ENCODE peak calls at places on chromosomes 11 and 22, in nine cellular contexts. X is cardiac muscle cell; V is heart left ventricle; P is heart right ventricle; Y is thoracic aorta; A is CD8-positive, alpha-beta T cell; O is tibial artery; I is left lung; G is endothelial cell of umbilical vein. L is an unnamed sample.

GRCh38 chr22:28229566-28230483 is 310.8 kb upstream of the PITPNB start:
- DNase-seq in V (no peak), X (no peak), I (no peak), A (no peak), G (no peak), P (no peak), Y (no peak), O (no peak), L (no peak)

GRCh38 chr22:50170453-50171318 is at the start of gene PANX2:
- DNase-seq in I (peak; percentile 85), Y (no peak), V (peak; percentile 57), O (no peak), P (no peak), A (no peak), X (peak; percentile 69), G (no peak), L (no peak)

GRCh38 chr22:27220349-27220748 is 563.0 kb downstream of the MIAT start:
- DNase-seq in V (no peak), X (no peak), O (no peak), G (no peak), Y (no peak), I (no peak), P (no peak), A (no peak), L (no peak)

GRCh38 chr11:104916442-104916841 is 18.2 kb upstream of the CASP12 start:
- DNase-seq in A (no peak), V (no peak), X (no peak), O (no peak), I (no peak), P (no peak), Y (no peak), G (peak; percentile 79), L (peak; percentile 8)

GRCh38 chr11:124934862-124935547 is 842 bp downstream of the HEPACAM start:
- DNase-seq in O (no peak), I (no peak), P (no peak), A (no peak), Y (no peak), G (peak; percentile 35), V (no peak), X (no peak), L (no peak)

GRCh38 chr11:65442952-65443351 is 20.4 kb downstream of the NEAT1 start:
- DNase-seq in A (no peak), I (no peak), X (no peak), O (peak; percentile 67), P (no peak), V (no peak), Y (no peak), G (peak; percentile 45), L (no peak)

GRCh38 chr11:126371595-126371994 is 16.1 kb downstream of the ST3GAL4 start:
- DNase-seq in G (no peak), A (no peak), I (no peak), X (no peak), P (no peak), O (no peak), V (no peak), Y (no peak), L (no peak)

GRCh38 chr11:70203749-70204465 is 811 bp downstream of the FADD start:
- DNase-seq in Y (peak; percentile 80), A (peak; percentile 92), X (peak; percentile 42), G (peak; percentile 90), V (no peak), P (no peak), O (no peak), I (no peak), L (peak; percentile 98)

GRCh38 chr11:86156397-86156977 is 87.6 kb upstream of the PICALM start:
- DNase-seq in Y (no peak), G (no peak), I (no peak), P (no peak), A (no peak), O (no peak), V (no peak), X (no peak), L (no peak)

DNA sequence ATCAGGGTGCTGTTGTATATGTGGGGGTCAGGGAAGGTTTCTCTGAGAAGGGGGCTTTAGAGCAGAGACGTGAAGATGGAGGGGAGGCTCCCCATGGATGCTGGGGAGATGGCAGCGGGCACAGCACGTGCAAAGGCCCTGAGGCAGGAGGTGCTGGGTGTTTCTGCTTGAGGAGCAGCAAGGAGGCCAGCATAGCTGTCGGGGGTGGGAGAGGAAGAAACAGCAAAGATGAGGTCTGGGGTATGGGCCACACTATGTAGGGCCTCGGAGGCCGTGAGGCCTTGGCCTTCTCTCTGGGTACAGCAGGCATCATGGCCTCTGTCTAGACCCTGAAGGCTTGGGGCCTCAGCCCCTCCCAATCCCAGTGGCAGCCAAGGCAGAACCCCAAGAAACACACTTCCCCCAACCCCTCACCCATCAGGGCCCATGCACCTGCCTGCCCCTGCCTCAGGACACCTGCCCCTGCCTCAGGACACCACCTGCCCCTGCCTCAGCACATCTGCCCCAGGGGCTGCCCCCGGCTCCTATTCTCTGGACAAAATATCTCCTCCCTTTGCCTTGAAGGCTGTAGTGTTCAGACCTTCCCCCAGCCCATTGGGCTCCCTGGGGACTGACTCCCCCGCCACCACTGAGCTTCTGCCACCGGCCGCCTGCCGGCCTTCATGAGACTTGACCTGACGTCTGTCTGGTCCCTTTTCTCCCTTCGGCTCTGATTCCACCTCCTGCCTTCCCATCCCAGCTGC is 6.2 kb downstream of the ALDH3B1 start:
- DNase-seq in A (no peak), O (no peak), V (no peak), G (no peak), I (no peak), X (no peak), Y (no peak), P (no peak), L (no peak)
- H3K4me3 ChIP-seq in A (no peak overlapping the region), O (no peak overlapping the region), V (no peak overlapping the region), G (no peak overlapping the region), I (no peak overlapping the region), X (no peak overlapping the region), Y (no peak overlapping the region), P (no peak overlapping the region), L (no peak overlapping the region)

GRCh38 chr11:119038884-119039283 is 8.2 kb upstream of the SLC37A4 start:
- DNase-seq in Y (no peak), V (no peak), O (no peak), X (no peak), G (no peak), A (no peak), I (no peak), P (no peak), L (no peak)
- H3K4me1 ChIP-seq in Y (no peaks in the 10 kb centered on the region), V (no peaks in the 10 kb centered on the region), O (no peaks in the 10 kb centered on the region), X (no peaks in the 10 kb centered on the region), G (no peaks in the 10 kb centered on the region), A (no peaks in the 10 kb centered on the region), I (peaks cover 4% of the 10 kb centered on the region), P (no peaks in the 10 kb centered on the region), L (no peaks in the 10 kb centered on the region)

GRCh38 chr11:94934836-94935235 is 38.5 kb downstream of the CWC15 start:
- DNase-seq in G (peak; percentile 36), X (no peak), V (no peak), A (peak; percentile 29), Y (no peak), P (no peak), I (no peak), O (no peak), L (no peak)
- H3K27ac ChIP-seq in G (peak overlapping the region; percentile 96), X (no peak overlapping the region), V (no peak overlapping the region), A (no peak overlapping the region), Y (no peak overlapping the region), P (no peak overlapping the region), I (no peak overlapping the region), O (no peak overlapping the region), L (no peak overlapping the region)

GRCh38 chr11:12007769-12008737 is at the start of gene DKK3:
- DNase-seq in X (peak; percentile 64), V (peak; percentile 61), O (peak; percentile 72), I (no peak), A (peak; percentile 32), P (peak; percentile 30), Y (no peak), G (peak; percentile 45), L (peak; percentile 62)

GRCh38 chr11:12006552-12007229 is 1.7 kb downstream of the DKK3 start:
- DNase-seq in G (no peak), O (no peak), I (no peak), X (no peak), P (no peak), V (no peak), Y (no peak), A (no peak), L (no peak)

GRCh38 chr11:12009617-12010321 is 1.3 kb upstream of the DKK3 start:
- DNase-seq in A (no peak), G (no peak), O (no peak), V (no peak), Y (no peak), X (no peak), I (no peak), P (no peak), L (no peak)

GRCh38 chr11:12007230-12007593 is 1.2 kb downstream of the DKK3 start:
- DNase-seq in V (peak; percentile 47), X (no peak), P (no peak), O (no peak), Y (no peak), I (no peak), A (no peak), G (no peak), L (no peak)

DNA sequence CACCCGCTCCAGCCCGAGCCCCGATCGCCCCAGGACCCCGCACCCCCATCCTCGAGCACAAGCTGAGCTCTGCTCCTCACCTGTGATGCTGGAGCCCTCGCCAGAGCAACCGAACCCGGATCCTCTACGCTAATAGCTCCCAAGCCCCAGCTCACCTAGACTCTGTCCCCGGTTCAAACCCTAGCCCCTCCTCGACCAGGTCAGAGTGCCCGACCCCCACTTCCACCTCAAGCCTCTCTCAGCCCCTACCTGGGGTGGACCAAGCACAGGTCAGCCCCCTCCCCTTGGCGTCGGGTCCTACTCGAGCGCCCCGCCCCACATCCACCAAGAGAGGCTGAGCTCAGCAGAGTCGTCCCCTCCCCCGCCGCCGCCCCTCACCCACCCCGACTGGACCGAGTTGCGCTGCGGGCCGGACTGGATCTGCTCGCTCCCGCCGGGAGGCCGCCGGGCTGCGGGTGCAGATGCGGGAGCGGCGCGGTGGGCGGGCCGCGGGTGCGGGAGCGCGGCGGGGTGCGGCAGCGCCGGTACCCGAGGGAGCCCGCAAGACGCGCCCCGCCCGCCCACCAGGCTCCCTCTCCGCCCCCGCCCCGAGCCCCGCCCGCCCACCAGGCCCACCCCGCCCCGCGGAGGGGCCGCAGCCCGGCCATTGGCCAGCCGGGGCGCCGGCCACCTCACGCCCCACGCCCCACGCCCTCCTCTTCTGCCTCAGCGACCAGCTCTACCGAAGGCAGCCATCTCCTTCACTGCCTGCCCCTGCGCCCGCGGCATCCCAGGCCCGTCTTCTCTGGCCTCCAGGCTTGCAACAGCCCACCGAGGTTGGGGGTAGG is 577 bp upstream of the DKK3 start:
- DNase-seq in V (peak; percentile 74), Y (no peak), X (peak; percentile 89), I (no peak), G (peak; percentile 69), O (peak; percentile 74), A (peak; percentile 33), P (peak; percentile 68), L (peak; percentile 74)
- H3K4me3 ChIP-seq in V (peak overlapping the region; percentile 54), Y (peak overlapping the region; percentile 73), X (peak overlapping the region; percentile 91), I (peak overlapping the region; percentile 42), G (peak overlapping the region; percentile 91), O (peak overlapping the region; percentile 87), A (peak overlapping the region; percentile 43), P (peak overlapping the region; percentile 84), L (peak overlapping the region; percentile 81)

GRCh38 chr22:20522134-20522827 is 14.9 kb downstream of the MED15 start:
- DNase-seq in X (no peak), Y (no peak), O (no peak), I (no peak), P (no peak), V (no peak), A (no peak), G (no peak), L (no peak)
- H3K4me1 ChIP-seq in X (peaks cover 36% of the 10 kb centered on the region), Y (peaks cover 23% of the 10 kb centered on the region), O (peaks cover 68% of the 10 kb centered on the region), I (peaks cover 63% of the 10 kb centered on the region), P (peaks cover 85% of the 10 kb centered on the region), V (peaks cover 70% of the 10 kb centered on the region), A (peaks cover 58% of the 10 kb centered on the region), G (peaks cover 58% of the 10 kb centered on the region), L (peaks cover 48% of the 10 kb centered on the region)